ENCODE peak calls at places on chromosomes 3 and 15, in nine cellular contexts. S is hepatocyte, A is cardiac fibroblast, V is Caco-2, E is astrocyte of the spinal cord, N is transverse colon, D is fibroblast of mammary gland, O is uterus, L is psoas muscle. T is an unnamed sample.

GRCh38 chr3:10370429-10370828 is 49.5 kb upstream of the SEC13 start:
- DNase-seq in E (peak), N (no peak), O (no peak), S (no peak), L (no peak), A (peak), D (peak), V (no peak), T (peak)

GRCh38 chr3:36919439-36920160 is 25.3 kb downstream of the TRANK1 start:
- DNase-seq in E (no peak), D (no peak), L (no peak), S (peak), A (no peak), V (peak), O (no peak), N (no peak), T (no peak)

GRCh38 chr3:138835177-138835757 is 539 bp upstream of the PIK3CB start:
- DNase-seq in D (no peak), A (no peak), O (no peak), N (no peak), L (no peak), E (no peak), S (no peak), V (no peak), T (peak)

GRCh38 chr3:14460342-14461005 is 58.1 kb downstream of the SLC6A6 start:
- DNase-seq in D (peak), E (peak), V (no peak), N (peak), A (peak), O (peak), S (no peak), L (peak), T (peak)

GRCh38 chr3:17122758-17123157 is 238.0 kb downstream of the PLCL2 start:
- DNase-seq in E (no peak), L (no peak), S (no peak), V (no peak), N (no peak), A (no peak), D (no peak), O (no peak), T (no peak)

GRCh38 chr3:66037986-66038369 is 740 bp downstream of the MAGI1 start:
- DNase-seq in E (no peak), D (no peak), L (peak), A (no peak), N (peak), V (peak), S (peak), O (no peak), T (no peak)

GRCh38 chr3:185813691-185814215 is 11.1 kb downstream of the IGF2BP2 start:
- DNase-seq in O (no peak), N (no peak), D (peak), A (peak), V (no peak), E (peak), S (no peak), L (no peak), T (peak)

GRCh38 chr15:101579766-101580165 is 72.4 kb downstream of the TM2D3 start:
- DNase-seq in E (peak), A (peak), N (no peak), O (no peak), D (peak), S (no peak), L (no peak), V (no peak), T (peak)

GRCh38 chr15:31439328-31439727 is 112.7 kb downstream of the KLF13 start:
- DNase-seq in A (peak), V (peak), N (peak), S (no peak), O (no peak), L (no peak), D (peak), E (no peak), T (no peak)

GRCh38 chr15:89101302-89102191 is 13.3 kb downstream of the ABHD2 start:
- DNase-seq in S (peak), L (peak), V (peak), E (peak), D (peak), A (peak), N (peak), O (peak), T (peak)

GRCh38 chr3:49689046-49689886 is at the start of the genes MST1 and RNF123:
- DNase-seq in O (peak), V (peak), E (peak), A (peak), L (peak), N (peak), S (peak), D (peak), T (peak)

GRCh38 chr15:68620721-68621528 is 42.1 kb downstream of the CORO2B start:
- DNase-seq in L (peak), A (peak), V (no peak), N (peak), O (peak), S (peak), D (peak), E (peak), T (peak)

GRCh38 chr15:42035362-42035761 is 14.5 kb upstream of the PLA2G4E start:
- DNase-seq in E (no peak), N (peak), S (peak), D (peak), L (no peak), A (peak), O (no peak), V (peak), T (peak)

GRCh38 chr15:56871180-56871579 is 47.3 kb upstream of the TCF12 start:
- DNase-seq in N (no peak), D (peak), E (peak), A (peak), O (no peak), S (no peak), L (no peak), V (no peak), T (peak)

GRCh38 chr3:57787867-57788623 is 31.9 kb downstream of the SLMAP start:
- DNase-seq in E (peak), L (no peak), A (peak), O (no peak), V (no peak), N (no peak), D (no peak), S (no peak), T (peak)

GRCh38 chr3:98657429-98657828 is 64.0 kb upstream of the CPOX start:
- DNase-seq in D (peak), O (no peak), V (peak), N (peak), A (peak), E (no peak), L (no peak), S (peak), T (peak)

GRCh38 chr3:68728343-68728742 is 204.0 kb downstream of the TAFA4 start:
- DNase-seq in O (no peak), E (no peak), L (no peak), D (no peak), S (no peak), N (no peak), V (no peak), A (no peak), T (no peak)

GRCh38 chr3:128555881-128556280 is 62.9 kb upstream of the GATA2 start:
- DNase-seq in L (no peak), O (no peak), A (no peak), V (no peak), N (no peak), E (no peak), S (no peak), D (no peak), T (no peak)

GRCh38 chr3:156605686-156606605 is 51.0 kb upstream of the SSR3 start:
- DNase-seq in N (peak), E (peak), S (peak), A (peak), D (peak), L (peak), V (peak), O (peak), T (peak)

GRCh38 chr3:136070334-136070733 is 104.8 kb downstream of the PPP2R3A start:
- DNase-seq in A (peak), O (peak), E (peak), D (peak), S (no peak), L (no peak), V (no peak), N (no peak), T (peak)

GRCh38 chr3:149879872-149880271 is 66.9 kb downstream of the RNF13 start:
- DNase-seq in V (peak), O (peak), L (peak), D (peak), A (peak), N (peak), E (peak), S (peak), T (peak)

GRCh38 chr15:67136802-67137201 is 71.4 kb downstream of the SMAD3 start:
- DNase-seq in O (no peak), N (no peak), A (no peak), E (no peak), V (no peak), D (no peak), L (no peak), S (no peak), T (no peak)

GRCh38 chr3:177470200-177470941 is 273.1 kb upstream of the TBL1XR1 start:
- DNase-seq in A (no peak), V (no peak), O (no peak), N (no peak), L (no peak), D (no peak), S (no peak), E (peak), T (peak)

GRCh38 chr3:127389415-127389814 is 101.6 kb upstream of the PRR20G start:
- DNase-seq in V (no peak), D (no peak), A (no peak), E (no peak), N (no peak), O (no peak), L (no peak), S (no peak), T (no peak)

GRCh38 chr15:40302981-40303380 is 4.8 kb downstream of the PLCB2 start:
- DNase-seq in E (no peak), D (no peak), L (no peak), S (no peak), N (no peak), A (no peak), O (no peak), V (no peak), T (no peak)

GRCh38 chr15:67125589-67126502 is 60.4 kb downstream of the SMAD3 start:
- DNase-seq in S (peak), O (peak), V (no peak), N (no peak), A (peak), E (peak), D (peak), L (peak), T (peak)

GRCh38 chr3:48518069-48518468 is 14.1 kb upstream of the SHISA5 start:
- DNase-seq in A (no peak), L (no peak), O (no peak), N (no peak), V (no peak), D (no peak), E (no peak), S (no peak), T (no peak)

GRCh38 chr15:38024293-38025091 is 90.1 kb downstream of the TMCO5A start:
- DNase-seq in S (no peak), V (no peak), O (no peak), N (no peak), E (no peak), A (peak), D (no peak), L (no peak), T (no peak)

GRCh38 chr15:38029741-38030140 is 95.3 kb downstream of the TMCO5A start:
- DNase-seq in E (peak), O (no peak), S (no peak), L (no peak), A (peak), N (no peak), D (peak), V (no peak), T (peak)

GRCh38 chr15:38030609-38031008 is 96.2 kb downstream of the TMCO5A start:
- DNase-seq in E (no peak), O (no peak), L (no peak), D (no peak), S (no peak), N (no peak), A (no peak), V (no peak), T (no peak)

GRCh38 chr15:38028869-38029268 is 94.4 kb downstream of the TMCO5A start:
- DNase-seq in N (no peak), L (no peak), V (no peak), D (peak), S (no peak), E (peak), A (peak), O (no peak), T (peak)
- TF ChIP-seq CTCF in N (no peak), L (no peak), V (no peak), D (peak), S (no peak), E (peak), A (no peak), O (no peak), T (peak)

GRCh38 chr15:60395276-60396011 is 2.3 kb downstream of the ANXA2 start:
- DNase-seq in V (no peak), E (peak), N (no peak), A (peak), S (no peak), O (no peak), D (no peak), L (no peak), T (peak)
- H3K4me3 ChIP-seq in V (no peak), E (peak), N (peak), A (peak), S (peak), O (no peak), D (peak), L (peak), T (peak)

DNA sequence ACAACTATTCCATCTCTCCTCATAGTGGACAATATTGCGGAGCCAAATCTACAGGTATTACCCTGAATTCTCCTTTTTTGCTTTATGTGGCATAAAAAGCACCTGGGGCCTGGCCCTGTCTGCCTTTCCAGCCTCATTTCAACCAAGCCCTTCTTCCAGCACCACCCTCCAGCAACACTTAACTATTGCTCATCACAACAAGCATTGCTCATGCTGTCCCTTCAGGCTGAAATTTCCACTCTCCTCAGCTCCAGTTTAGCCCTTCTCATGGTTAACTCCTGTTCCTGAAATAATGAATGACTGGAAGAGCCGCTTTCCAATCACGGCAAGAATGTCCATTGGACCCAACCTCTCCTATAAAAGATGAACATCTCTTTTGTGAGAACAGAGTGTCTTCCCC is 107.4 kb downstream of the P2RY1 start:
- DNase-seq in A (no peak), E (no peak), S (no peak), D (no peak), O (no peak), N (no peak), L (no peak), V (no peak), T (no peak)
- TF ChIP-seq CTCF in A (no peak), E (no peak), S (no peak), D (no peak), O (no peak), N (no peak), L (no peak), V (no peak), T (no peak)

DNA sequence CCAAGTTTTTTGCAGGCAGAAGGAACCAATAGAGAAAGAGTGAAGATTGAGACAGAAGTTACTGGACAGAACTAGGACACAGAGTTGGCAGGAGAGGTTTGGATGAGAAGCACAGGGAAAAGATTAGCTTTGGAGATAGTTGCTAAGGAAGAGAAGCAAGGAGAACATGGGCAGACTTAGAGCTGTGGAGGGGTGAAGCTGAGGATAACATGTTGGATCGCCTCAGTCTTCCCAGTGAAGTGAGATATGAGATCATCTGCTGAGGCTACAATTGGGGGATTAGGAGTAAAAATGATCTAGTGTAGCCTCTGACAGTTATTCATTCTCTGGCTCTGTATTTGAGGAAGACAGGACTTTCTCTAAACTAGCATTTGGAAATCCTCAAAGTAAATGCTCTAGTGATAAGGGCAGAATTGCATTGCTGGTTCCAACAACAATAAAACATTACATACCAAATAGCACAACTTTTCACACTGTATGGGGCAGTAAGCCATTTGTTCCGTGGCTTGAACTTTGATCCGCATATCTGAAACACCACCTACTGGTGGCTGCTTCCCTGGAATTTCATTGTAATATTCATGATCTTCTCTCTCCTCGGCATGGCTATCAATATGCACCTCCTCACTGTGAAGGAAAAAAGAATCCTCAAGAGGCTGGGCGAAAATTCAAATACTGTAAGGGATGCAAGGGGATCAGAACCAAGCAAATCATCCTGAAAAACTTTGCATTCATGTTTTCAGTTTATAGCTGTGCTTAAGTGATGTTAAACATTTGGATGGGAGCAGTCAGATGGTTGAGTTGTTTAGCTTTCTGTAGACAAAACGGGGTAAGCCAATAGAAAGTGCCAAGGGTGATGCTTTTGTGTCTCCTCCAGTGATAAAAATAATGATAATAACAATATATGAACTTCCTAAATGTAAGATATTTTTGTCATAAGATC is 22.2 kb upstream of the EID1 start:
- DNase-seq in E (peak), N (peak), D (peak), V (peak), O (peak), S (peak), A (peak), L (no peak), T (peak)
- H3K4me3 ChIP-seq in E (no peak), N (no peak), D (no peak), V (no peak), O (no peak), S (no peak), A (no peak), L (no peak), T (no peak)

GRCh38 chr3:33144433-33144832 is 30.6 kb downstream of the CRTAP start:
- DNase-seq in V (no peak), D (no peak), S (no peak), N (no peak), O (no peak), L (no peak), E (no peak), A (no peak), T (no peak)
- TF ChIP-seq CTCF in V (no peak), D (peak), S (peak), N (no peak), O (no peak), L (no peak), E (peak), A (peak), T (peak)

GRCh38 chr3:47008851-47009224 is 29.4 kb downstream of the NBEAL2 start:
- DNase-seq in L (no peak), A (no peak), V (no peak), E (no peak), O (no peak), N (no peak), D (no peak), S (no peak), T (no peak)
- H3K4me3 ChIP-seq in L (peak), A (peak), V (no peak), E (peak), O (peak), N (peak), D (peak), S (no peak), T (peak)

DNA sequence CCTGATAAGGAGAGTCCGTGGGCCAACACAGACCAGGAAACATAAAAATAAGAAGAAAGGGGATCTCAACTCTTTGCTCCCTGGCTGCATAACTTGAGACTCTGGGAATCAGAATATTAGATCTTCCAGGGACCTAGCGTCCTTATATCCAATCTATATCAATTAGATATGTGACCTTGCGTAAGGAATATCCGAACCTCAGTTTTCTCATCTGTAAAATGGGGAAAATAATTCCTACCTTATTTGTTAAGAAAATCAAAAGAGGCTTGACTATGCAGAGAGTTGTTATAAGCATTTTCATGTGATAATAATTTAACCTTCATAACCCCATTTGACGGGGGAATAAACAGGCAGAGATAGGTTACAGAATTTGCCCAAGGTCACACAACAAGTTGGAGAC is 7.1 kb upstream of the LIPC start:
- DNase-seq in E (no peak), N (no peak), L (no peak), V (no peak), D (no peak), A (no peak), S (no peak), O (no peak), T (no peak)
- TF ChIP-seq CTCF in E (no peak), N (no peak), L (no peak), V (no peak), D (no peak), A (no peak), S (no peak), O (no peak), T (no peak)

GRCh38 chr3:129604942-129605592 is 1.4 kb downstream of the PLXND1 start:
- DNase-seq in A (no peak), S (no peak), E (no peak), D (no peak), N (no peak), V (no peak), O (no peak), L (peak), T (peak)

GRCh38 chr3:129604223-129604941 is 2.1 kb downstream of the PLXND1 start:
- DNase-seq in V (no peak), O (no peak), L (no peak), E (no peak), N (no peak), A (no peak), S (no peak), D (no peak), T (no peak)

GRCh38 chr3:129607391-129608068 is 1.1 kb upstream of the PLXND1 start:
- DNase-seq in D (no peak), E (no peak), S (no peak), A (peak), L (no peak), N (no peak), V (no peak), O (no peak), T (no peak)

GRCh38 chr3:129606522-129607390 is at the start of gene PLXND1:
- DNase-seq in S (peak), N (peak), L (peak), D (peak), E (peak), V (peak), A (peak), O (peak), T (peak)

GRCh38 chr3:129605593-129606521 is 619 bp downstream of the PLXND1 start:
- DNase-seq in O (peak), A (peak), E (peak), N (no peak), V (peak), D (peak), S (peak), L (peak), T (peak)
- H3K4me3 ChIP-seq in O (peak), A (peak), E (peak), N (peak), V (peak), D (peak), S (peak), L (peak), T (peak)

DNA sequence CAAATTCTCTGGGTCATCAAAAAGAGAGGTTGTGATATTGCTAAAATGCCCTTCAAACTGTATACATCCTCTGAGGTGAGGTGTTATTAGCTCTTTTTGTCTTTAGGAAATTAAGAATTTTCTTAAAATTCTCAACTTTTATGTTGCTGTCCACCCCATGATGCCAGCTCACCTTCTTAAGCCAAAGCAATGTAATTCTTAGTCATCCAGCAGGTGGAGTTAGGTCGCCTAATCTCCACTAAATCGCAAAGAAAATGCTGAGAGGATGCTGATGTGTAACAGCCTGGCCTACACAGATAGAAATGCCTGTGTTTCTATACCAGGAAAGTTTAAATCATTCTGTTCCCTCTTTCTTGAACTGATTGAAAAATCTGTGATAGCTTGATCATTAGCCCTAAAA is 770.2 kb upstream of the ALCAM start:
- DNase-seq in V (peak), O (no peak), A (peak), D (peak), N (no peak), S (peak), E (peak), L (no peak), T (peak)
- TF ChIP-seq CTCF in V (peak), O (no peak), A (peak), D (peak), N (peak), S (peak), E (peak), L (no peak), T (peak)

T was measured in choroid plexus epithelial cell.